ENCODE peak calls at places on chromosome 22, in ten cellular contexts. K is sigmoid colon; R is amniotic stem cell; M is stimulated activated CD8-positive, alpha-beta memory T cell treated with anti-CD3 and anti-CD28 coated beads, Interleukin-7, amount 100 ng/mL, for 24 hours; I is T-helper 2 cell; C is neural progenitor cell; T is globus pallidus; G is EH; Z is skeletal muscle cell; N is NCI-H748 treated with DMSO at 0.1 percent for 48 hours. O is an unnamed sample.

GRCh38 chr22:21791635-21792625 is 56.3 kb upstream of the YPEL1 start:
- DNase-seq in I (no peak), N (no peak), M (peak; percentile 12), T (no peak), K (no peak), C (no peak), G (no peak), R (no peak), Z (no peak), O (no peak)

GRCh38 chr22:27651486-27651885 is 150.1 kb downstream of the MN1 start:
- DNase-seq in N (no peak), M (no peak), T (no peak), Z (no peak), K (no peak), I (no peak), R (no peak), G (no peak), C (no peak), O (no peak)

GRCh38 chr22:29450222-29450621 is 11.8 kb downstream of the RFPL1 start:
- DNase-seq in K (no peak), N (no peak), M (no peak), R (no peak), T (no peak), I (no peak), G (no peak), C (no peak), Z (no peak), O (no peak)

GRCh38 chr22:32971252-32971651 is 86.9 kb downstream of the SYN3 start:
- DNase-seq in K (no peak), G (no peak), N (no peak), T (no peak), R (no peak), Z (no peak), M (no peak), C (no peak), I (no peak), O (no peak)

GRCh38 chr22:26124991-26125725 is 44.1 kb upstream of the SEZ6L start:
- DNase-seq in I (no peak), K (no peak), C (peak; percentile 70), N (peak; percentile 56), R (no peak), T (no peak), M (no peak), G (no peak), Z (no peak), O (no peak)

GRCh38 chr22:36658900-36659299 is 44.7 kb downstream of the CACNG2 start:
- DNase-seq in N (no peak), C (no peak), M (no peak), T (no peak), R (no peak), K (no peak), G (peak; percentile 15), Z (no peak), I (no peak), O (no peak)

GRCh38 chr22:21943571-21944448 is 8.8 kb downstream of the PPM1F start:
- DNase-seq in K (no peak), Z (no peak), C (no peak), I (no peak), R (no peak), G (peak; percentile 37), T (no peak), N (no peak), M (no peak), O (no peak)

GRCh38 chr22:42179616-42180015 is 49.0 kb upstream of the CYP2D6 start:
- DNase-seq in R (peak; percentile 75), K (no peak), N (no peak), G (peak; percentile 94), C (no peak), T (no peak), I (no peak), M (no peak), Z (peak; percentile 67), O (no peak)

GRCh38 chr22:36110306-36110791 is 50.2 kb downstream of the APOL3 start:
- DNase-seq in Z (no peak), I (no peak), G (peak; percentile 24), R (no peak), N (no peak), M (no peak), T (no peak), C (no peak), K (peak; percentile 54), O (no peak)

GRCh38 chr22:48096411-48096810 is 1334.0 kb downstream of the TBC1D22A start:
- DNase-seq in M (no peak), T (no peak), G (no peak), N (no peak), C (no peak), I (no peak), R (no peak), Z (no peak), K (peak; percentile 39), O (no peak)

GRCh38 chr22:35661377-35661937 is 13.2 kb downstream of the APOL6 start:
- DNase-seq in C (no peak), T (no peak), G (peak; percentile 56), K (no peak), R (no peak), N (no peak), I (no peak), Z (no peak), M (no peak), O (no peak)

GRCh38 chr22:48968201-48968959 is 859.3 kb downstream of the BRD1 start:
- DNase-seq in G (no peak), Z (no peak), N (peak; percentile 39), M (no peak), T (no peak), R (no peak), C (peak; percentile 50), I (no peak), K (no peak), O (peak; percentile 23)

GRCh38 chr22:49509016-49509415 is 318.7 kb downstream of the BRD1 start:
- DNase-seq in N (no peak), M (no peak), G (no peak), K (no peak), I (no peak), Z (no peak), T (no peak), R (no peak), C (no peak), O (no peak)

GRCh38 chr22:50420015-50420414 is 54.8 kb downstream of the SBF1 start:
- DNase-seq in T (no peak), C (no peak), Z (no peak), K (no peak), I (no peak), R (no peak), N (no peak), G (no peak), M (no peak), O (no peak)

GRCh38 chr22:48752451-48753380 is 1075.0 kb downstream of the BRD1 start:
- DNase-seq in M (no peak), I (no peak), N (no peak), G (no peak), C (no peak), R (no peak), T (no peak), Z (no peak), K (peak; percentile 49), O (no peak)

GRCh38 chr22:21865041-21865440 is 2.4 kb downstream of the MAPK1 start:
- DNase-seq in G (peak; percentile 89), Z (peak; percentile 56), K (peak; percentile 75), N (no peak), C (no peak), I (no peak), R (peak; percentile 85), T (peak; percentile 41), M (no peak), O (no peak)

GRCh38 chr22:36220457-36220921 is 18.8 kb downstream of the APOL2 start:
- DNase-seq in N (peak; percentile 70), Z (no peak), G (peak; percentile 49), I (no peak), R (no peak), K (peak; percentile 81), T (no peak), C (peak; percentile 31), M (no peak), O (no peak)

GRCh38 chr22:28710112-28710888 is 30.7 kb upstream of the TTC28 start:
- DNase-seq in R (peak; percentile 53), C (no peak), N (no peak), G (peak; percentile 87), I (no peak), M (no peak), T (no peak), Z (peak; percentile 49), K (no peak), O (peak; percentile 13)

GRCh38 chr22:24578355-24579241 is 14.3 kb downstream of the LRRC75B start:
- DNase-seq in N (peak; percentile 0), K (no peak), C (no peak), T (no peak), R (no peak), M (no peak), G (peak; percentile 21), I (no peak), Z (no peak), O (peak; percentile 98)

GRCh38 chr22:49962012-49962750 is 1.6 kb downstream of the PIM3 start:
- DNase-seq in G (peak; percentile 93), R (peak; percentile 69), Z (peak; percentile 71), C (peak; percentile 85), I (peak; percentile 79), N (peak; percentile 69), M (peak; percentile 80), T (peak; percentile 79), K (peak; percentile 97), O (peak; percentile 87)

GRCh38 chr22:44091021-44091721 is 67.1 kb downstream of the PARVB start:
- DNase-seq in G (peak; percentile 20), Z (no peak), N (no peak), C (peak; percentile 52), M (no peak), R (no peak), T (no peak), I (no peak), K (peak; percentile 62), O (peak; percentile 10)

GRCh38 chr22:26431151-26431995 is 2.3 kb downstream of the ASPHD2 start:
- DNase-seq in I (no peak), G (peak; percentile 34), R (no peak), C (no peak), M (no peak), N (no peak), Z (no peak), T (no peak), K (no peak), O (no peak)

GRCh38 chr22:31179345-31179744 is 19.4 kb downstream of the RNF185 start:
- DNase-seq in R (peak; percentile 57), K (no peak), N (no peak), I (no peak), G (peak; percentile 66), M (no peak), T (no peak), C (no peak), Z (no peak), O (peak; percentile 50)

O was measured in HepG2.